ENCODE peak calls at places on chromosomes 11 and 22, in eight cellular contexts. G is K562, H is SK-N-SH, J is sigmoid colon, S is esophagus muscularis mucosa, Q is stomach, A is suprapubic skin, B is GM12878. N is an unnamed sample.

GRCh38 chr11:134815404-134815803 is 403.4 kb upstream of the B3GAT1 start:
- DNase-seq in G (no peak), H (no peak), J (no peak), S (no peak), Q (no peak), A (no peak), B (no peak), N (no peak)

GRCh38 chr22:47062126-47062525 is 299.7 kb downstream of the TBC1D22A start:
- DNase-seq in G (no peak), H (no peak), J (no peak), S (no peak), Q (no peak), A (no peak), B (no peak), N (peak; percentile 1)

GRCh38 chr22:42313804-42314581 is 43.5 kb upstream of the TCF20 start:
- DNase-seq in G (peak; percentile 45), H (peak; percentile 77), J (peak; percentile 75), S (no peak), Q (peak; percentile 79), A (no peak), B (no peak), N (peak; percentile 87)

GRCh38 chr11:66369073-66369894 is 2.3 kb downstream of the SLC29A2 start:
- DNase-seq in G (peak; percentile 3), H (no peak), J (no peak), S (no peak), Q (no peak), A (no peak), B (no peak), N (no peak)

GRCh38 chr22:49321477-49322055 is 506.1 kb downstream of the BRD1 start:
- DNase-seq in G (no peak), H (peak; percentile 39), J (no peak), S (peak; percentile 64), Q (peak; percentile 23), A (no peak), B (no peak), N (no peak)

GRCh38 chr11:58640386-58641023 is 18.0 kb downstream of the CNTF start:
- DNase-seq in G (no peak), H (no peak), J (no peak), S (no peak), Q (no peak), A (no peak), B (no peak), N (no peak)

GRCh38 chr11:44787070-44787469 is 60.3 kb downstream of the TSPAN18 start:
- DNase-seq in G (no peak), H (no peak), J (no peak), S (no peak), Q (no peak), A (no peak), B (no peak), N (no peak)

GRCh38 chr22:36756031-36756430 is 19.9 kb downstream of the IFT27 start:
- DNase-seq in G (no peak), H (no peak), J (peak; percentile 50), S (no peak), Q (no peak), A (peak; percentile 41), B (no peak), N (no peak)

GRCh38 chr11:122505304-122506006 is 150.1 kb upstream of the UBASH3B start:
- DNase-seq in G (peak; percentile 47), H (peak; percentile 82), J (peak; percentile 92), S (peak; percentile 95), Q (peak; percentile 68), A (peak; percentile 90), B (peak; percentile 7), N (peak; percentile 68)

GRCh38 chr22:40177738-40178416 is at the start of gene TNRC6B:
- DNase-seq in G (peak; percentile 60), H (peak; percentile 58), J (peak; percentile 88), S (peak; percentile 95), Q (peak; percentile 72), A (no peak), B (peak; percentile 98), N (peak; percentile 80)

GRCh38 chr11:8206251-8207079 is 37.6 kb upstream of the RIC3 start:
- DNase-seq in G (peak; percentile 91), H (peak; percentile 92), J (no peak), S (no peak), Q (peak; percentile 78), A (peak; percentile 69), B (no peak), N (no peak)

GRCh38 chr11:119571311-119571710 is 148.3 kb upstream of the THY1 start:
- DNase-seq in G (no peak), H (no peak), J (no peak), S (no peak), Q (no peak), A (no peak), B (no peak), N (no peak)

GRCh38 chr11:130609121-130610035 is 160.9 kb downstream of the ADAMTS15 start:
- DNase-seq in G (peak; percentile 45), H (no peak), J (peak; percentile 94), S (peak; percentile 96), Q (peak; percentile 57), A (peak; percentile 93), B (no peak), N (peak; percentile 64)

GRCh38 chr22:46193898-46194310 is 43.6 kb downstream of the PPARA start:
- DNase-seq in G (peak; percentile 75), H (peak; percentile 79), J (no peak), S (no peak), Q (no peak), A (no peak), B (no peak), N (peak; percentile 70)

GRCh38 chr11:98455500-98456186 is 565.1 kb upstream of the CNTN5 start:
- DNase-seq in G (peak; percentile 14), H (no peak), J (no peak), S (no peak), Q (no peak), A (no peak), B (no peak), N (no peak)

GRCh38 chr11:32899423-32899822 is 6.8 kb downstream of the QSER1 start:
- DNase-seq in G (no peak), H (no peak), J (no peak), S (no peak), Q (no peak), A (no peak), B (no peak), N (no peak)
- TF ChIP-seq EP300 in G (no peak), H (no peak), J (no peak), S (no peak), Q (no peak), A (no peak), B (no peak), N (no peak)

GRCh38 chr22:20997536-20998257 is 4.2 kb downstream of the THAP7 start:
- DNase-seq in G (no peak), H (no peak), J (no peak), S (no peak), Q (no peak), A (no peak), B (no peak), N (no peak)
- TF ChIP-seq POLR2AphosphoS5 in G (no peak), H (peak; percentile 40), J (no peak), S (no peak), Q (no peak), A (no peak), B (no peak), N (no peak)

DNA sequence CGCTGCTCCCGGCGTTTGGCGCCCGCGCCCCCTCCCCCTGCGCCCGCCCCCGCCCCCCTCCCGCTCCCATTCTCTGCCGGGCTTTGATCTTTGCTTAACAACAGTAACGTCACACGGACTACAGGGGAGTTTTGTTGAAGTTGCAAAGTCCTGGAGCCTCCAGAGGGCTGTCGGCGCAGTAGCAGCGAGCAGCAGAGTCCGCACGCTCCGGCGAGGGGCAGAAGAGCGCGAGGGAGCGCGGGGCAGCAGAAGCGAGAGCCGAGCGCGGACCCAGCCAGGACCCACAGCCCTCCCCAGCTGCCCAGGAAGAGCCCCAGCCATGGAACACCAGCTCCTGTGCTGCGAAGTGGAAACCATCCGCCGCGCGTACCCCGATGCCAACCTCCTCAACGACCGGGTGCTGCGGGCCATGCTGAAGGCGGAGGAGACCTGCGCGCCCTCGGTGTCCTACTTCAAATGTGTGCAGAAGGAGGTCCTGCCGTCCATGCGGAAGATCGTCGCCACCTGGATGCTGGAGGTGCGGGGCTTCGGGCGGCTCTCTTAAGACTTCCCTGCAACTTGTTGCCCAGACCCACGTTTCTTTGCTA is at the start of gene CCND1:
- DNase-seq in G (peak; percentile 48), H (peak; percentile 89), J (peak; percentile 77), S (no peak), Q (peak; percentile 75), A (peak; percentile 82), B (no peak), N (peak; percentile 85)
- H3K27ac ChIP-seq in G (peak within 1 kb of the TSS; percentile 66), H (peak within 1 kb of the TSS; percentile 94), J (peak within 1 kb of the TSS; percentile 79), S (peak within 1 kb of the TSS; percentile 94), Q (peak within 1 kb of the TSS; percentile 92), A (peak within 1 kb of the TSS; percentile 87), B (no peak within 1 kb of the TSS), N (peak within 1 kb of the TSS; percentile 88)

DNA sequence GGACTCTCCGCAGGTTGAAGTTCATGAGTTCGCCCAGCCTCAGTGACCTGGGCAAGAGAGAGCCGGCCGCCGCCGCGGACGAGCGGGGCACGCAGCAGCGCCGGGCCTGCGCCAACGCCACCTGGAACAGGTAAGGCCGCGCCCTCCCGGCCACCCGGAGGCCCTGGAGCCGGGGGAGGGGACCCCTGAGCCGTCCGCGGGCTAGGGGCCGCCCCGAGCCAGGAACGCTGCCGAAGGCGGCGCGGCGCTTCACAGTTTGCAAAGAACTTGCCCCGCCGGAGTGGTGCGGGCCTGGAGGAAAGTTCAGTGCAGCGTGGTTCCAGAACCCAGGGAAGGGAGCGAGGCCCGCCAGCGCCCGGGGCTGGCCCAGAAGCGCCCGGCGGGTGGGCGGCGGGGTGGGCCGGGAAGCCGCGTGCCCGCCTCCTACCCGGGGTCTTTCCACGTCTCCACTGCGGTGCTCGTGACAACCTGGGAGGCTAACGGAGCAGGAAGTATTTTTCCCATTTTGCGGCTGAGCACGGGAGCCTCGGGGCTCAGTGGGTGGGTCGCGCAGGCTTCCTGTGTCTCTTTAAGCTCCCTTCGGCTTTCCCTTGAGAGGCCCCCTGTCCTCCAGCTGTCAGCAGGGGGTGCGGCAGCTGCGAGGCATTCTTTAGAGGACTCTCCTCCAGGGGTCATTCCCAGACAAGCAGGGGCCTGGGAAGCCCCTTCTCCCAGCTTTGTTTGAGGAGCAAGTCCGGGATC is 645 bp downstream of the PRR5 start:
- DNase-seq in G (no peak), H (peak; percentile 59), J (no peak), S (no peak), Q (peak; percentile 40), A (no peak), B (no peak), N (no peak)
- TF ChIP-seq EP300 in G (no peak), H (no peak), J (no peak), S (no peak), Q (no peak), A (no peak), B (no peak), N (no peak)

GRCh38 chr11:35907648-35908431 is 36.0 kb upstream of the LDLRAD3 start:
- DNase-seq in G (no peak), H (no peak), J (peak; percentile 71), S (peak; percentile 88), Q (no peak), A (no peak), B (peak; percentile 64), N (no peak)
- TF ChIP-seq POLR2AphosphoS5 in G (no peak), H (peak; percentile 31), J (peak; percentile 85), S (peak; percentile 83), Q (peak; percentile 52), A (peak; percentile 44), B (no peak), N (peak; percentile 29)